ENCODE peak calls at places on chromosome 12, in five cellular contexts. E, Y, L, I and N are unnamed samples.

GRCh38 chr12:57803317-57803893 is 15.1 kb downstream of the AVIL start:
- DNase-seq in E (peak), Y (peak), L (peak), I (peak), N (peak)

GRCh38 chr12:65540140-65540539 is 261.7 kb downstream of the MSRB3 start:
- DNase-seq in E (no peak), Y (no peak), L (no peak), I (no peak), N (no peak)

GRCh38 chr12:109255377-109255776 is 53.7 kb downstream of the FOXN4 start:
- DNase-seq in E (no peak), Y (peak), L (no peak), I (no peak), N (peak)

GRCh38 chr12:56321027-56321426 is 5.2 kb upstream of the CNPY2 start:
- DNase-seq in E (no peak), Y (peak), L (no peak), I (no peak), N (no peak)

GRCh38 chr12:104281636-104282035 is 21.9 kb upstream of the EID3 start:
- DNase-seq in E (no peak), Y (no peak), L (no peak), I (no peak), N (no peak)

GRCh38 chr12:57010627-57011224 is 4.4 kb upstream of the ZBTB39 start:
- DNase-seq in E (no peak), Y (no peak), L (no peak), I (no peak), N (no peak)

GRCh38 chr12:85277900-85278597 is 2.0 kb upstream of the ALX1 start:
- DNase-seq in E (no peak), Y (no peak), L (no peak), I (no peak), N (no peak)

GRCh38 chr12:47534695-47535094 is 171.1 kb downstream of the RPAP3 start:
- DNase-seq in E (no peak), Y (peak), L (no peak), I (no peak), N (no peak)

GRCh38 chr12:19482551-19483109 is 43.3 kb downstream of the AEBP2 start:
- DNase-seq in E (no peak), Y (no peak), L (no peak), I (no peak), N (no peak)

GRCh38 chr12:26017484-26018211 is 59.2 kb downstream of the RASSF8 start:
- DNase-seq in E (no peak), Y (peak), L (no peak), I (no peak), N (no peak)

GRCh38 chr12:28457785-28458184 is 267.5 kb downstream of the CCDC91 start:
- DNase-seq in E (no peak), Y (no peak), L (no peak), I (no peak), N (no peak)

GRCh38 chr12:52087961-52088820 is 8.7 kb downstream of the SMIM41 start:
- DNase-seq in E (no peak), Y (no peak), L (no peak), I (no peak), N (no peak)

GRCh38 chr12:130632582-130633174 is 83.4 kb downstream of the RIMBP2 start:
- DNase-seq in E (no peak), Y (no peak), L (no peak), I (no peak), N (no peak)
- H3K27ac ChIP-seq in E (no peak), Y (no peak), L (no peak), I (no peak), N (no peak)

DNA sequence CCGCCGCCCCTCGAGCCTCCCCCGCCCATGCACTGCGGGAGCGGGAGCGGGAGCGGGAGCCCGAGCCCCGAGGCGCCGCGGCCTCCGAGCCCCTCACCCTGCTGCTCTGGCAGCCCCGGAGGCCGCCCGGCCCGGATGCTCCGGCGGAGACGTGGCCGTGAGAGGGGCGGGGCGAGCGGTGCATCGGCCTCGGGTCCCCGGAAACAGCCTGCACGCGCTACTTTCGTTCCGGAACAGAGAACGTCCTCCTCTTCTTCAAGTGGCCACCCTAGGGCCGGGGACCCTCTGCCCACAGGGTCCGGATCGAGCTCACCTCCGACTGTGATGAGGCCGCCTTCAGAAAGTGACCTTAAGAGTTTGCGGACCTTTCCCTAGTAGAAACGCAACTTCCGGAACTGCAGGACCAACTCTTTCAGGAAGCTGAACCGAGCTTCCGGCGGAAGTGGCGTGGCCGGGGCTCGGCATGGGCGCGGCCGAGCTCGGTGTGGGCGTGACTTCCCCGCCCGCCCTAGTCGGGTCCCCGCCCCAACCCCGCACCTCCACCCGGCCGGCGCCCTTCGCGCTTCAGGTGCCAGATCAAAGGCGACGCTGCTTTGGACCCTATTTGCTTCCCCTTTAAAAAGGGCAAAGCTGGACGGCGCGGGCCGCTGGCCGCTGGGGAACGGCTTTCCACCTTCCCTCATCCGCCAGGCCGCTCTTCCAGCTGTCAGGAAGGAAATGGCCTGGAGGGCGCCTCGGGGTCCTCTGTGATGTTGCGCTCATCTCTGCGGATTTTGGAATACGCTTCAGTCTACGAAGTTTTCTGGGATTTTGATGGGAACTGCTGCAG is at the start of gene GOLGA3:
- DNase-seq in E (peak), Y (peak), L (peak), I (peak), N (peak)
- TF ChIP-seq POLR2A in E (no peak), Y (peak), L (peak), I (no peak), N (peak)

DNA sequence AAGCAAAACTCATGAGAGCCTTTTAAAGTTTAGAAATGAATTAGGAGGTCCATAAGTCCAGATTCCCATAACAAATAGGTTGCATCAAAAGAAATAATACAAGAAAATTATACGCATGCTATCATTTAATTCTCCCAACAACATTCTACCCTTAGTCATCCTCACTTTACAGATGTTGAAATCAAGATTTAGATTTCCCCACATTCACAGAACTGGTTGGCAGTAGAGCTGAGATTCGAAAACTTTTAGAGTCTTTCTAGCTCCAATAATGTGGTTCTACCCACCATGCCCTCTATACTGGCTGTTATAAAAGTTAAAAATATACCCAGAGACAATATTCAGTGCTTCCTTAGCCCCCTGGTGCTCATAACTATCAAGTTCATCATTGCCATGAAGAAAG is 56.6 kb upstream of the METAP2 start:
- DNase-seq in E (no peak), Y (peak), L (no peak), I (no peak), N (no peak)
- TF ChIP-seq CTCF in E (no peak), Y (no peak), L (no peak), I (no peak), N (no peak)

GRCh38 chr12:122024132-122024785 is 2.6 kb downstream of the BCL7A start:
- DNase-seq in E (no peak), Y (peak), L (no peak), I (no peak), N (no peak)
- H3K27ac ChIP-seq in E (peak), Y (peak), L (no peak), I (peak), N (peak)

GRCh38 chr12:77914089-77914488 is 83.4 kb downstream of the NAV3 start:
- DNase-seq in E (no peak), Y (no peak), L (no peak), I (no peak), N (no peak)
- TF ChIP-seq POLR2A in E (no peak), Y (no peak), L (no peak), I (no peak), N (no peak)

GRCh38 chr12:114918535-114919233 is 234.7 kb upstream of the TBX3 start:
- DNase-seq in E (no peak), Y (peak), L (no peak), I (no peak), N (no peak)

GRCh38 chr12:114916531-114916930 is 232.6 kb upstream of the TBX3 start:
- DNase-seq in E (no peak), Y (no peak), L (no peak), I (no peak), N (no peak)

GRCh38 chr12:114919479-114919878 is 235.5 kb upstream of the TBX3 start:
- DNase-seq in E (no peak), Y (no peak), L (no peak), I (no peak), N (no peak)

GRCh38 chr12:114917307-114917706 is 233.3 kb upstream of the TBX3 start:
- DNase-seq in E (no peak), Y (no peak), L (no peak), I (no peak), N (no peak)

GRCh38 chr12:114917953-114918352 is 234.0 kb upstream of the TBX3 start:
- DNase-seq in E (no peak), Y (no peak), L (no peak), I (no peak), N (no peak)
- TF ChIP-seq CTCF in E (no peak), Y (no peak), L (no peak), I (no peak), N (no peak)

DNA sequence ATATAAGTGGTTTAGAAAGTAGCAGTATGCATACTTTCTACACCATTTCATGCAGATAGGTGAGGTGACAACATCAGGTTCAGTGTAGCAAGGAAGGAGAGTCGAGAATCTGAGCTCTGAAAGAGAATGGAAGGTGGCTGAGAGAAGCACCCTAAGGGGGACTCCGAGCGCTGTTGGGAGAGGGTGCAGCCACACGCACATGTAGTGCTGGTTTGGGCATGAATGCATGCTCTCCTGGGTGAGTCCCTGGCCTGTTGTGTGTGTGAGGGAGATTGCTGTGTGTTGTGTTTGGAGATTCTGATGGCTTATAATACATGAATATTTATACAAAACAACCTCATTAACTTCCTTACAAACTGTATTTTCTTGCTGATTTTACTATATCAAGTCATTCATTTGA is 180.3 kb upstream of the LRIG3 start:
- DNase-seq in E (no peak), Y (no peak), L (no peak), I (no peak), N (no peak)
- H3K27ac ChIP-seq in E (no peak), Y (no peak), L (no peak), I (no peak), N (no peak)

DNA sequence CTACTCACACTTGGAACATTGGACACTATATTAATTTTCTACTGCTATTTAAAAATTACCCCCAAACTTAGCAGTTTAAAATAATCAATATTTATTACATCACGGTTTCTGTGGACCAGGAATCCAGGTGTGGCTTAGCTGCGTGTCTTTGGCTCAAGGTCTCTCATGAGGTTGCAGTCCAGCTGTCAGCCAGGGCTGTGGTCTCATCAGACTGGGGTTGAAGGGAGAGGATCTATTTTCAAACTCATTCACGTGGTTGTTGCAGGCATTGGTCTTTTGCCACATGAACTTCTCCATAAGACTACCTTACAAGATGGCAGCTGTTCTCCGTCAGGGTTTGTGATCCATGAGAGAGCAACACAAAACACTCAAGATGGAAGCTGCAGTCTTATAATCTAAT is 343.0 kb downstream of the BCAT1 start:
- DNase-seq in E (no peak), Y (no peak), L (no peak), I (no peak), N (no peak)
- TF ChIP-seq POLR2A in E (no peak), Y (no peak), L (no peak), I (no peak), N (no peak)